ENCODE peak calls at places on chromosomes 5 and 9, in seven cellular contexts. J is HCT116, D is DND-41, W is Panc1, L is heart left ventricle, N is hepatocyte, E is A549. X is an unnamed sample. For H3K9me3, the result is how much of the 10 kb centered on the place peaks cover.

GRCh38 chr9:38018964-38019602 is 49.9 kb downstream of the SHB start:
- DNase-seq in D (no peak), W (no peak), N (peak), L (no peak), E (peak), J (no peak), X (no peak)

GRCh38 chr9:2781336-2781735 is 62.6 kb downstream of the PUM3 start:
- DNase-seq in E (no peak), J (no peak), N (no peak), L (no peak), W (no peak), D (no peak), X (no peak)

GRCh38 chr9:127162046-127162445 is 39.6 kb upstream of the ANGPTL2 start:
- DNase-seq in J (no peak), N (no peak), D (no peak), E (no peak), L (no peak), W (no peak), X (no peak)

GRCh38 chr5:77311217-77311571 is 100.7 kb downstream of the PDE8B start:
- DNase-seq in E (no peak), N (no peak), W (no peak), D (no peak), L (no peak), J (no peak), X (no peak)

GRCh38 chr5:39005566-39006232 is 68.5 kb downstream of the RICTOR start:
- DNase-seq in N (peak), J (no peak), L (no peak), D (no peak), E (peak), W (no peak), X (no peak)

GRCh38 chr5:35861718-35862117 is 5.0 kb downstream of the IL7R start:
- DNase-seq in J (no peak), W (no peak), D (no peak), L (no peak), E (no peak), N (no peak), X (no peak)

GRCh38 chr9:68749579-68750159 is 44.6 kb downstream of the PIP5K1B start:
- DNase-seq in N (no peak), J (no peak), E (no peak), W (no peak), D (no peak), L (no peak), X (no peak)

GRCh38 chr9:37035472-37036236 is 1.6 kb upstream of the PAX5 start:
- DNase-seq in D (no peak), N (no peak), J (no peak), L (no peak), W (no peak), E (no peak), X (no peak)

GRCh38 chr9:4585135-4585534 is 77.0 kb upstream of the PLPP6 start:
- DNase-seq in L (no peak), W (no peak), E (no peak), J (no peak), N (no peak), D (no peak), X (no peak)

GRCh38 chr9:34984049-34984448 is 5.5 kb upstream of the DNAJB5 start:
- DNase-seq in L (no peak), N (peak), J (no peak), D (peak), E (no peak), W (no peak), X (no peak)

GRCh38 chr5:161078793-161079192 is 226.8 kb upstream of the ATP10B start:
- DNase-seq in J (no peak), D (no peak), E (no peak), L (no peak), N (no peak), W (no peak), X (no peak)

GRCh38 chr5:60687927-60688720 is 11.8 kb downstream of the DEPDC1B start:
- DNase-seq in W (no peak), L (no peak), E (peak), J (no peak), N (peak), D (no peak), X (no peak)

GRCh38 chr9:121206516-121207370 is 5.1 kb upstream of the RAB14 start:
- DNase-seq in L (no peak), D (no peak), N (no peak), J (no peak), W (no peak), E (no peak), X (no peak)

GRCh38 chr5:98774192-98775046 is 956 bp downstream of the RGMB start:
- DNase-seq in L (peak), J (no peak), D (no peak), N (peak), E (peak), W (no peak), X (peak)

GRCh38 chr5:98902733-98903132 is 26.1 kb downstream of the CHD1 start:
- DNase-seq in N (no peak), J (no peak), W (no peak), L (no peak), D (no peak), E (no peak), X (no peak)

GRCh38 chr5:111830333-111830732 is 73.3 kb upstream of the NREP start:
- DNase-seq in L (no peak), J (peak), E (peak), W (no peak), D (no peak), N (peak), X (no peak)

GRCh38 chr5:172765766-172766286 is 5.2 kb downstream of the DUSP1 start:
- DNase-seq in E (peak), W (no peak), N (peak), L (no peak), J (no peak), D (no peak), X (no peak)

GRCh38 chr9:100098241-100098886 is 436 bp downstream of the ERP44 start:
- DNase-seq in D (peak), J (peak), W (no peak), N (peak), E (peak), L (peak), X (no peak)

GRCh38 chr9:98807811-98808195 is 333 bp downstream of the GALNT12 start:
- DNase-seq in J (no peak), D (no peak), L (no peak), W (no peak), N (peak), E (no peak), X (no peak)

GRCh38 chr9:75001719-75002421 is 26.2 kb downstream of the CARNMT1 start:
- DNase-seq in J (peak), W (peak), E (peak), N (peak), D (no peak), L (no peak), X (no peak)

GRCh38 chr5:171676286-171676944 is 109.2 kb upstream of the SMIM23 start:
- DNase-seq in W (no peak), N (no peak), E (no peak), J (no peak), L (peak), D (no peak), X (no peak)

GRCh38 chr5:80255425-80255751 is 460 bp downstream of the SERINC5 start:
- DNase-seq in W (no peak), E (peak), L (peak), N (peak), J (no peak), D (peak), X (peak)

GRCh38 chr9:27192291-27192960 is 83.4 kb downstream of the TEK start:
- DNase-seq in J (no peak), E (no peak), L (peak), D (no peak), W (no peak), N (no peak), X (no peak)

DNA sequence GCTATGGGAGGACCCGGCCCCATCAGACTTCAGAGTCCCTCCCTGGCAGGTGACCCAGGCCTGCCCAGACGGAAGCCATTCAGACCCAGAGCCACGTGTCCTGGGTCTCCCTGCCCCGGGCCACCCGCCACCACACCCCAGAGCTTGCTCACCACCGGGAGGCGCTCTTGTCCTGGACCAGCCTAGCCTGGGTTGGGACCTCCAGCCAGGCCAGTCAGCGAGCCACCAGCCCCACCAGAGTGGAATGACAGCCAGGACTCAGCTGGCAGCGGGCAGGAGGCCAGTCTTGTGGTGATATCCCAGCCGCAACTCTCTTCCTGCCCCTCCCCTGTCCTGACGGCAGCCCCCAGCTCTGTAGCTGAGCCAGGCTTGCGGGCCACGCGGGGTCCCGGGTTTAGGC is 1.7 kb upstream of the PTGDS start:
- DNase-seq in W (no peak), J (no peak), N (no peak), E (no peak), L (peak), D (no peak), X (no peak)
- TF ChIP-seq CTCF in W (no peak), J (peak), N (no peak), E (peak), L (peak), D (peak), X (peak)

DNA sequence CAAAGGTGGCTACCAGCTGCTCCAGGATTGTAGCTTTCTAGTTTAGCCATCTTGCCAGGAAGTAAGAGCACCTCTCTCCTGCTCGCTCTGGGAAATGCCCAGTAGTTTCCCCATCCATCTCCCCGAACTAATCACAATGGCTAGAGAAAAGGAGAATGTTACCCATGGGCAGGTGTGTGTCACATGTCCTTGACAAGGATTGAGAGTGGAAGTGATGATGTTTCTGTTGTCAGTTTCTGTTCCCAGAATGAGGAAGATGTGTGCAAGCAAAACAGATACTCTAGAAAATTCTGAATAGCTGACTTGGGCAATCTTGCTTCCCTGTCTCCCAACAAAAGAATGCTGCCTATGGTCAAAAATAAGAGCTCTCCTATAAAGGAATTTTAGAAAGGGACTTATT is 429.5 kb downstream of the EBF1 start:
- DNase-seq in W (no peak), N (no peak), L (no peak), E (no peak), J (no peak), D (no peak), X (no peak)
- H3K9me3 ChIP-seq in W (under half), N (under half), L (under half), E (under half), J (under half), D (under half), X (under half)

GRCh38 chr5:134371834-134372340 is 518 bp downstream of the UBE2B start:
- DNase-seq in D (peak), J (no peak), E (peak), N (peak), L (peak), W (no peak), X (peak)
- TF ChIP-seq CTCF in D (no peak), J (no peak), E (no peak), N (no peak), L (peak), W (no peak), X (no peak)

GRCh38 chr9:116945817-116946216 is 258.7 kb downstream of the TRIM32 start:
- DNase-seq in L (no peak), W (no peak), J (no peak), E (no peak), D (no peak), N (no peak), X (no peak)
- H3K9me3 ChIP-seq in L (under half), W (under half), J (under half), E (under half), D (under half), N (under half), X (under half)

DNA sequence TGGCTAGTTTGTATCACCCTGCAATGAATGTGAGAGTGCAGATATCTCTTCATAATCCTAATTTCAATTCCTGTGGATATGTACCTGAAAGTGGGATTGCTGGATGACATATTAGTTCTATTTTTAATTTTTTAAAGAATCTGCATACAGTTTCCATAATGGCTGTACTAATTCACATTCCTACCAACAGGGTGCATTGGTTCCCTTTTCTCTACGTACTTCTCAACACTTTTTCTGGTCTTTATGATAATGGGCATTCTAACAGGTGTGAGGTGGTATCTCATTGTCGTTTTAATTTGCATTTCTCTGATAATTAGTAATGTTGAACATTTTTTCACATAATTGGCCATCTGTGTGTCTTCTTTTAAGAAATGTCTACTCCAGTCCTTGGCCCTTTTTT is 927.5 kb downstream of the DTWD2 start:
- DNase-seq in W (no peak), L (no peak), J (peak), E (no peak), D (no peak), N (no peak), X (no peak)
- TF ChIP-seq CTCF in W (no peak), L (no peak), J (peak), E (no peak), D (no peak), N (peak), X (no peak)

GRCh38 chr5:146088098-146088497 is 17.3 kb downstream of the PLAC8L1 start:
- DNase-seq in L (no peak), J (no peak), W (no peak), N (no peak), D (no peak), E (no peak), X (no peak)

GRCh38 chr5:146091881-146092280 is 13.5 kb downstream of the PLAC8L1 start:
- DNase-seq in E (no peak), L (no peak), J (no peak), N (no peak), D (no peak), W (no peak), X (no peak)

GRCh38 chr5:146084376-146084775 is 21.0 kb downstream of the PLAC8L1 start:
- DNase-seq in L (no peak), J (no peak), E (no peak), W (no peak), D (no peak), N (no peak), X (no peak)

DNA sequence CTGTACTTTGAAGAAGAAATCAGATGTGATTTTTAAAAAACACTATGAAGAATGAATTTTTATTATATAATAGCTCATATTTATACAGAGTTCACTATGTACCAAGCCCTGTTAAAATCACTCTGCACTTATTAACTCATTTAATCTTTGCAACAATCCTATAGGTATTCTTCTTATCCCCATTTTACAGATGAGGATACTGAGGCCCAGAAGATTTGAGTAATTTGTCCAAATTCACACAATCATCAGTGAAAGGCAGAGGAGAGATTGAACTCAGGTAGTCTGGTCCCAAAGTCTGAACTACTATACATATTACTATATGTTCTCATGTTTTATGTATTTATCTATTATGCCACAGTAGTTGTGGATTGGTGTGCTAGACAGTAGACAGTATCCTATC is 16.1 kb downstream of the PLAC8L1 start:
- DNase-seq in D (no peak), E (no peak), N (no peak), L (no peak), J (no peak), W (no peak), X (no peak)
- H3K9me3 ChIP-seq in D (under half), E (under half), N (under half), L (under half), J (under half), W (under half), X (under half)

DNA sequence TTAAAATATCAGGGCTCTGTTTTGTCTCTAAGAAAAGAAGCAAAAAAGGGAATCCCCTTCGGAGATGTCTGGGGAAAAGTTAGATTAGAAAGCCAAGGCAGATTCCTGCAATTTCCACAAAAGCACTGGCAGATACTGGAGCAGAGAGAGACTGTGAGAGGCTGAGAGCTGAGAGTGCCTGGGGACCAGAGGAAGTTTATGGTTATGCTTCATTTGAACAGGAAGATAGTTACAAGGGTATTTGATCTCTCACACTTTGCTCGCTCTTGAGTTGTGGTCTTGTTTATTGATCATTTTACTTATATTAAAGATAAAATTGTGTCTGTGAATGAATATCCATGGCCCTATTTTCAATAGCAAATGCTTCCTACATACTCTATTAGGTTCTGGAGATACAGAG is 32.8 kb upstream of the FAM81B start:
- DNase-seq in W (no peak), N (no peak), D (no peak), L (no peak), J (no peak), E (no peak), X (no peak)
- TF ChIP-seq CTCF in W (no peak), N (no peak), D (no peak), L (no peak), J (no peak), E (no peak), X (no peak)